ENCODE peak calls at places on chromosome 2, in ten cellular contexts. H is NCI-H1105; G is NCI-H2081; W is memory B cell; D is EL; B is CD8-positive, alpha-beta T cell; A is activated CD4-positive, alpha-beta T cell treated with anti-CD3 and anti-CD28 coated beads for 36 hours; S is activated T-cell treated with anti-CD3 and anti-CD28 coated beads for 48 hours; C is CD8-positive, alpha-beta memory T cell; O is KG1. R is an unnamed sample.
A peak's percentile ranks its signal among the peaks of the same experiment; 100 is the strongest.

GRCh38 chr2:3584076-3584475 is 9.0 kb downstream of the RPS7 start:
- DNase-seq in G (no peak), C (no peak), H (no peak), O (no peak), S (no peak), W (no peak), A (no peak), D (no peak), B (no peak), R (no peak)

GRCh38 chr2:103179800-103180199 is 418.0 kb downstream of the TMEM182 start:
- DNase-seq in G (no peak), A (no peak), W (no peak), H (no peak), O (no peak), B (no peak), D (no peak), S (no peak), C (no peak), R (no peak)

GRCh38 chr2:221997100-221997499 is 301.7 kb downstream of the PAX3 start:
- DNase-seq in H (no peak), D (peak; percentile 95), S (no peak), B (no peak), C (no peak), A (no peak), G (no peak), W (no peak), O (no peak), R (no peak)

GRCh38 chr2:68499133-68499532 is 31.7 kb downstream of the APLF start:
- DNase-seq in O (no peak), G (no peak), W (no peak), D (no peak), S (no peak), A (no peak), C (no peak), H (no peak), B (no peak), R (no peak)

GRCh38 chr2:101516833-101517690 is 42.1 kb upstream of the RFX8 start:
- DNase-seq in S (peak; percentile 31), C (no peak), O (peak; percentile 93), D (peak; percentile 94), W (no peak), G (no peak), A (peak; percentile 60), B (no peak), H (no peak), R (no peak)

GRCh38 chr2:217370391-217370790 is 510.5 kb upstream of the TNP1 start:
- DNase-seq in W (no peak), B (no peak), C (no peak), S (peak; percentile 6), H (no peak), A (peak; percentile 34), D (peak; percentile 96), O (no peak), G (no peak), R (no peak)

GRCh38 chr2:10835052-10835970 is 22.7 kb upstream of the PDIA6 start:
- DNase-seq in A (peak; percentile 92), C (peak; percentile 74), G (peak; percentile 77), S (peak; percentile 82), H (no peak), D (peak; percentile 54), W (peak; percentile 77), O (no peak), B (peak; percentile 71), R (peak; percentile 93)

GRCh38 chr2:239240480-239240881 is 160.3 kb downstream of the HDAC4 start:
- DNase-seq in A (no peak), C (no peak), O (no peak), S (no peak), D (no peak), B (no peak), G (no peak), H (no peak), W (no peak), R (no peak)

GRCh38 chr2:236402016-236402784 is 138.0 kb upstream of the ASB18 start:
- DNase-seq in S (no peak), A (no peak), O (no peak), H (no peak), C (no peak), W (peak; percentile 40), B (no peak), D (no peak), G (no peak), R (no peak)

GRCh38 chr2:181949047-181949446 is 36.6 kb upstream of the PPP1R1C start:
- DNase-seq in O (no peak), S (no peak), B (no peak), A (no peak), G (no peak), D (peak; percentile 73), H (no peak), W (no peak), C (no peak), R (no peak)

GRCh38 chr2:69309336-69310048 is 77.5 kb downstream of the GFPT1 start:
- DNase-seq in D (no peak), G (peak; percentile 53), B (no peak), C (no peak), W (no peak), A (no peak), S (no peak), H (peak; percentile 34), O (no peak), R (no peak)

GRCh38 chr2:230661072-230661957 is 51.3 kb upstream of the CAB39 start:
- DNase-seq in S (peak; percentile 49), A (peak; percentile 77), D (no peak), G (no peak), C (peak; percentile 67), O (no peak), H (no peak), B (peak; percentile 65), W (no peak), R (no peak)

GRCh38 chr2:44330801-44331200 is 30.5 kb downstream of the PREPL start:
- DNase-seq in W (no peak), A (no peak), O (no peak), B (no peak), D (peak; percentile 30), G (no peak), C (no peak), H (no peak), S (no peak), R (no peak)

GRCh38 chr2:7744827-7745226 is 827.6 kb downstream of the RNF144A start:
- DNase-seq in B (peak; percentile 76), O (no peak), W (no peak), C (peak; percentile 24), S (peak; percentile 27), G (no peak), A (peak; percentile 61), H (no peak), D (peak; percentile 16), R (no peak)

GRCh38 chr2:182077451-182078142 is 91.9 kb downstream of the PPP1R1C start:
- DNase-seq in W (peak; percentile 28), H (peak; percentile 87), C (peak; percentile 7), B (no peak), O (peak; percentile 69), D (peak; percentile 83), S (no peak), G (peak; percentile 83), A (peak; percentile 23), R (peak; percentile 38)

GRCh38 chr2:26581991-26582842 is 58.9 kb downstream of the CIB4 start:
- DNase-seq in O (no peak), C (no peak), A (no peak), S (no peak), G (no peak), B (no peak), H (no peak), W (no peak), D (no peak), R (no peak)

GRCh38 chr2:164560181-164560792 is 61.0 kb downstream of the GRB14 start:
- DNase-seq in G (peak; percentile 22), C (no peak), B (no peak), A (no peak), D (peak; percentile 28), H (peak; percentile 14), W (no peak), O (peak; percentile 49), S (no peak), R (peak; percentile 9)

GRCh38 chr2:240734756-240735155 is 43.1 kb downstream of the AQP12A start:
- DNase-seq in O (no peak), S (no peak), W (no peak), B (no peak), A (no peak), H (no peak), C (no peak), D (no peak), G (no peak), R (no peak)

GRCh38 chr2:110948027-110948687 is 172.6 kb upstream of the BCL2L11 start:
- DNase-seq in S (no peak), B (no peak), A (no peak), W (no peak), D (no peak), G (no peak), H (peak; percentile 20), C (no peak), O (no peak), R (no peak)

GRCh38 chr2:71559828-71560210 is 106.5 kb downstream of the DYSF start:
- DNase-seq in B (no peak), O (no peak), S (no peak), H (no peak), G (no peak), C (no peak), W (no peak), A (no peak), D (no peak), R (no peak)

GRCh38 chr2:176096243-176096985 is 3.2 kb upstream of the HOXD12 start:
- DNase-seq in C (no peak), G (no peak), O (no peak), W (no peak), D (no peak), S (no peak), H (no peak), A (no peak), B (no peak), R (no peak)

GRCh38 chr2:237480988-237481387 is 6.1 kb upstream of the MLPH start:
- DNase-seq in O (no peak), B (no peak), W (no peak), D (no peak), S (no peak), C (no peak), H (no peak), A (no peak), G (no peak), R (no peak)

GRCh38 chr2:191020742-191021381 is 6.9 kb upstream of the STAT1 start:
- DNase-seq in S (no peak), W (no peak), G (no peak), B (no peak), O (peak; percentile 61), D (peak; percentile 77), H (no peak), A (peak; percentile 65), C (no peak), R (no peak)

GRCh38 chr2:8138923-8139667 is 542.8 kb upstream of the ID2 start:
- DNase-seq in W (no peak), A (no peak), H (no peak), G (no peak), B (no peak), S (no peak), O (no peak), C (no peak), D (no peak), R (no peak)

GRCh38 chr2:176729706-176730569 is 460.7 kb downstream of the MTX2 start:
- DNase-seq in C (no peak), W (no peak), A (no peak), D (no peak), O (no peak), S (no peak), G (peak; percentile 46), H (peak; percentile 35), B (no peak), R (no peak)

GRCh38 chr2:135150711-135151110 is 98.6 kb downstream of the RAB3GAP1 start:
- DNase-seq in H (no peak), B (no peak), O (no peak), A (no peak), D (no peak), G (no peak), S (no peak), W (no peak), C (no peak), R (no peak)

GRCh38 chr2:99956232-99957030 is 186.0 kb downstream of the AFF3 start:
- DNase-seq in C (no peak), H (no peak), D (no peak), O (no peak), G (no peak), W (no peak), A (no peak), S (no peak), B (no peak), R (no peak)

GRCh38 chr2:24489942-24490673 is 946 bp upstream of the NCOA1 start:
- DNase-seq in A (peak; percentile 33), S (no peak), C (no peak), G (no peak), H (no peak), W (no peak), D (peak; percentile 56), O (no peak), B (no peak), R (peak; percentile 12)

R was measured in nephron progenitor cell.